ENCODE peak calls at places on chromosomes 5 and 9, in eight cellular contexts. C, P, A, F, I, Z, V and J are unnamed samples.

GRCh38 chr5:14489643-14490042 is 91.9 kb upstream of the OTULINL start:
- DNase-seq in C (no peak), P (no peak), A (no peak), F (no peak), I (no peak), Z (no peak), V (no peak), J (no peak)

GRCh38 chr9:72476617-72477375 is 44.6 kb upstream of the TMC1 start:
- DNase-seq in C (peak; percentile 40), P (peak; percentile 16), A (peak; percentile 63), F (no peak), I (peak; percentile 98), Z (peak; percentile 44), V (no peak), J (no peak)

GRCh38 chr5:82418608-82418950 is 140.4 kb upstream of the RPS23 start:
- DNase-seq in C (no peak), P (no peak), A (no peak), F (no peak), I (no peak), Z (no peak), V (no peak), J (no peak)

GRCh38 chr5:115461506-115462290 is 82.9 kb downstream of the FEM1C start:
- DNase-seq in C (no peak), P (no peak), A (no peak), F (no peak), I (peak; percentile 89), Z (no peak), V (no peak), J (no peak)

GRCh38 chr5:148856424-148856823 is 30.0 kb downstream of the ADRB2 start:
- DNase-seq in C (no peak), P (no peak), A (no peak), F (no peak), I (no peak), Z (no peak), V (no peak), J (no peak)

GRCh38 chr5:141543053-141543452 is 54.2 kb downstream of the PCDHGC5 start:
- DNase-seq in C (no peak), P (no peak), A (no peak), F (no peak), I (no peak), Z (no peak), V (no peak), J (no peak)

GRCh38 chr5:10876345-10876744 is 115.3 kb upstream of the DAP start:
- DNase-seq in C (no peak), P (no peak), A (no peak), F (no peak), I (no peak), Z (no peak), V (no peak), J (no peak)

GRCh38 chr9:134399435-134400056 is 73.3 kb downstream of the RXRA start:
- DNase-seq in C (no peak), P (peak; percentile 55), A (no peak), F (no peak), I (peak; percentile 36), Z (no peak), V (no peak), J (no peak)

GRCh38 chr9:72675586-72675985 is 154.2 kb downstream of the TMC1 start:
- DNase-seq in C (no peak), P (no peak), A (no peak), F (no peak), I (no peak), Z (no peak), V (no peak), J (no peak)

GRCh38 chr5:80885698-80886000 is 74.5 kb upstream of the RASGRF2 start:
- DNase-seq in C (no peak), P (peak; percentile 10), A (peak; percentile 74), F (no peak), I (no peak), Z (no peak), V (no peak), J (no peak)

GRCh38 chr9:124296800-124297552 is 39.2 kb downstream of the NEK6 start:
- DNase-seq in C (no peak), P (no peak), A (no peak), F (no peak), I (no peak), Z (no peak), V (no peak), J (no peak)

GRCh38 chr9:135279385-135279784 is 191.9 kb downstream of the OLFM1 start:
- DNase-seq in C (no peak), P (no peak), A (no peak), F (no peak), I (no peak), Z (no peak), V (no peak), J (no peak)

GRCh38 chr5:165630211-165630866 is 2124.9 kb downstream of the MAT2B start:
- DNase-seq in C (peak; percentile 15), P (peak; percentile 91), A (peak; percentile 46), F (no peak), I (no peak), Z (no peak), V (peak; percentile 69), J (no peak)

GRCh38 chr9:137286980-137287383 is 9.5 kb downstream of the TOR4A start:
- DNase-seq in C (peak; percentile 84), P (peak; percentile 85), A (peak; percentile 68), F (peak; percentile 65), I (peak; percentile 72), Z (no peak), V (peak; percentile 86), J (peak; percentile 51)

GRCh38 chr5:132054031-132054696 is 6.3 kb upstream of the IL3 start:
- DNase-seq in C (no peak), P (no peak), A (no peak), F (peak; percentile 50), I (no peak), Z (no peak), V (no peak), J (peak; percentile 66)

DNA sequence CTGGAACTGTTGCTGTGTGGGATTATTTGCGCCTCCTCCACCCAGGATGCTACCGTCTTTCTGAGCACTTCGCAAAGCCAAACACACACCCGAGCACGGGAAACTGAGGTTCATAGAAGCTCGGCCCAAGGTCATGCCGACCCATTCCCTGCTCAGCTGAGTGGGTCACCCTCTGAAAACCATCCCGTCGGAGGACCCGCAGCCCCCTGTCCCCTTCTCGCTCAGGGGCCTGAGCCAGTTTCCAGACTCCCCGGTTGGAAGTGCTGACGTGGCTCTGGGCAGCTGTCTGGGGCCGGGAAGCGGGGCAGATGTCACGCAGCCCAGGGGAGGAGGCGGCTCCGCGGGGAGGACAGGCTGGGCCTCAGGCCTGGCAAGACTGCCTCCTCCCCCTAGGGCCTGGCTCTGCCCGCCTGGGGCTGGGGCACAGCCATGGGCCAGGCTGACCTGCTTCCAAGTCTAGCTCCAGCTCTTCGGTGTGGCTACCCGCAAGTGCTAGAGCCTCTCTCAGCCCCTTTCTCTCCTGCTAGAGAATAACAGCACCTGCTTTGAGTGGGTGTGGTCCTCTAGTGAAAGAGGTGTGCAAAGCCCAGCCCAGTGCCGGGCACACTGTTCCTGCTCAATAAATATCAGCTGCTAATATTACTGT is 9.9 kb upstream of the CXXC5 start:
- DNase-seq in C (peak; percentile 84), P (peak; percentile 71), A (no peak), F (peak; percentile 84), I (no peak), Z (no peak), V (peak; percentile 89), J (peak; percentile 92)
- H3K4me1 ChIP-seq in C (peaks cover 53% of the 10 kb centered on the region), P (peaks cover 84% of the 10 kb centered on the region), A (peaks cover 91% of the 10 kb centered on the region), F (peaks cover 55% of the 10 kb centered on the region), I (peaks cover 63% of the 10 kb centered on the region), Z (peaks cover under 1% of the 10 kb centered on the region), V (peaks cover 45% of the 10 kb centered on the region), J (peaks cover 66% of the 10 kb centered on the region)

DNA sequence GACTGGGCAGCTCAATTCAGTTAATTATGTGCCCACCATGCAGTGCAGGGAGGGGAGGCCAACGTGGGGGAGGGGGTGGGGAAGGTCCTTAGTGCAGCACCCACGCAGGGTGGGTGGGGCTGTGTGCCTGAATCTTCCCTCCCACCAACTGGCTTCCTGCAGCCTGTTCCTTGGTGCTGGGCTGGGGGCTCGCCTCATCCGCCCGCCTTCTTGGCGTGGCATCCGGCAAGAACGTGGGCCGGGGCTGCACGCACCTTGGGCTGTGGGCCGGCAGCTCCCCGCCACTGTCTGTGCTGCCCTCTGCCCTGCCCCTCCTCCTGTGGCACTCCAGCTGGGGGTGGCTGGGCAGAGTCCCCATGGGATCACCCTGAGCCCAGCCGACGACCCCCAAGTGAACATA is 19.6 kb upstream of the RALGDS start:
- DNase-seq in C (no peak), P (no peak), A (no peak), F (no peak), I (no peak), Z (no peak), V (no peak), J (no peak)
- TF ChIP-seq POLR2AphosphoS5 in C (no peak), P (no peak), A (no peak), F (no peak), I (no peak), Z (no peak), V (no peak), J (no peak)

GRCh38 chr5:107799306-107799705 is 128.6 kb upstream of the EFNA5 start:
- DNase-seq in C (no peak), P (peak; percentile 43), A (no peak), F (no peak), I (no peak), Z (no peak), V (peak; percentile 16), J (no peak)

GRCh38 chr5:107796797-107797196 is 126.1 kb upstream of the EFNA5 start:
- DNase-seq in C (no peak), P (no peak), A (no peak), F (no peak), I (no peak), Z (no peak), V (no peak), J (no peak)

GRCh38 chr5:107803728-107804127 is 133.0 kb upstream of the EFNA5 start:
- DNase-seq in C (no peak), P (no peak), A (no peak), F (no peak), I (no peak), Z (no peak), V (peak; percentile 25), J (no peak)

GRCh38 chr5:107805166-107805565 is 134.4 kb upstream of the EFNA5 start:
- DNase-seq in C (no peak), P (no peak), A (no peak), F (no peak), I (no peak), Z (no peak), V (no peak), J (no peak)

DNA sequence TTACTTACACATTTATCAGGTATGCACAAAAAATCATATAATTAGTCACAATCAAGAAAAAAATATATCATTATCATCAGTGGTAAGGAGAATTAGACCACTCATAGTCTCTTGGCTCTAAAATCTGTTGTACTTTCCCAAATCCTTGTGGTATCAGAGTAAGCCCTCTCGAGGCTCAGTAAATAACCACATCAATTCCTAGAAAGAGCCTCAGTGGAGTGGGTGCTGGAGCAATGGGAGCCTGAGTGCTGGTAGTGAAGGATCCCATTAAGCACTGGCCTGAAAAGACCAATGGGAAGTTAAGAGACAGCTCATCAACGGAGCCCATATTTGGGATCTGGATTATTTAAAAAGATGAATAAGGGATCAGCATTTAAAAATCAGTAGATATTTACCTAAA is 130.3 kb upstream of the EFNA5 start:
- DNase-seq in C (no peak), P (no peak), A (no peak), F (no peak), I (no peak), Z (no peak), V (no peak), J (no peak)
- TF ChIP-seq CTCF in C (no peak), P (no peak), A (no peak), F (no peak), I (no peak), Z (no peak), V (no peak), J (no peak)

DNA sequence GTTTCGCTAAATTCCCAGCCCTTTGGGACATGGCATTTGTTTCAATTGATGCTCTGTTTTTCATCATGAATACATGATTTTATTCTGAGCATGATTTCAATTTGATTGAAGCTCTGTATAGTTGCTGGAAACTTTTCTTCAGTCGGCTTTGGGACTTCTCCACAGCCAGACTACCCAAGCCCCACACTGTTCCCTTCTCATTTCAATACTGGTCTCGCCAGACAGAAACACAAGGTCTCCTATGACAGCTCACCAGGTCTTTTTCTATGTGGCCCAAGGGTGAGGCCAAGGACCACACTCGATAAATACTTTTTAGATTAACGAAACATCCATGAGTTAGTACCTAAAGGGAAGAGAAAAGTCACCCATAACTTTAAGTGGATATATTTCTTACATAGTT is 132.2 kb downstream of the ARL15 start:
- DNase-seq in C (no peak), P (no peak), A (no peak), F (no peak), I (no peak), Z (no peak), V (no peak), J (no peak)
- H3K4me1 ChIP-seq in C (peaks cover 24% of the 10 kb centered on the region), P (peaks cover 3% of the 10 kb centered on the region), A (peaks cover 7% of the 10 kb centered on the region), F (peaks cover 6% of the 10 kb centered on the region), I (no peaks in the 10 kb centered on the region), Z (no peaks in the 10 kb centered on the region), V (no peaks in the 10 kb centered on the region), J (no peaks in the 10 kb centered on the region)